ENCODE peak calls at places on chromosomes 2 and 18, in six cellular contexts. H is A549, L is K562, A is endothelial cell of umbilical vein, P is GM12878, Y is HepG2. O is an unnamed sample.

GRCh38 chr2:36889782-36890181 is 76.6 kb downstream of the STRN start:
- DNase-seq in H (peak), A (peak), L (peak), P (no peak), Y (peak), O (peak)

GRCh38 chr2:85437488-85438290 is 19.2 kb downstream of the SH2D6 start:
- DNase-seq in P (no peak), L (peak), Y (no peak), A (peak), H (peak), O (peak)

GRCh38 chr2:165144315-165144714 is 59.5 kb downstream of the SCN3A start:
- DNase-seq in A (no peak), P (no peak), L (no peak), Y (no peak), H (no peak), O (peak)

GRCh38 chr2:96259497-96259921 is 6.3 kb downstream of the TMEM127 start:
- DNase-seq in L (no peak), P (no peak), Y (peak), H (no peak), A (no peak), O (no peak)

GRCh38 chr2:170815746-170816498 is 765 bp upstream of the GAD1 start:
- DNase-seq in H (peak), L (peak), P (no peak), Y (peak), A (peak), O (peak)

GRCh38 chr2:126227250-126227649 is 428.7 kb upstream of the GYPC start:
- DNase-seq in H (no peak), A (no peak), Y (no peak), L (peak), P (no peak), O (peak)

GRCh38 chr2:101518470-101519172 is 43.7 kb upstream of the RFX8 start:
- DNase-seq in L (peak), P (no peak), H (peak), A (peak), Y (peak), O (peak)

GRCh38 chr2:66534461-66534860 is 99.5 kb downstream of the MEIS1 start:
- DNase-seq in L (no peak), A (no peak), P (no peak), Y (no peak), H (no peak), O (no peak)

GRCh38 chr2:11775384-11775783 is 29.0 kb downstream of the LPIN1 start:
- DNase-seq in P (peak), H (no peak), A (peak), L (no peak), Y (no peak), O (no peak)

GRCh38 chr18:9417081-9417841 is 58.1 kb upstream of the RALBP1 start:
- DNase-seq in A (peak), Y (no peak), H (no peak), L (no peak), P (no peak), O (no peak)

GRCh38 chr2:190535586-190535985 is 1.1 kb upstream of the NEMP2 start:
- DNase-seq in H (no peak), P (no peak), Y (no peak), A (no peak), L (no peak), O (peak)

GRCh38 chr18:61581578-61582204 is 248.5 kb downstream of the CDH20 start:
- DNase-seq in H (peak), P (no peak), Y (peak), L (peak), A (peak), O (peak)

GRCh38 chr18:50707841-50708240 is 112.0 kb downstream of the MRO start:
- DNase-seq in Y (no peak), P (no peak), A (no peak), H (no peak), L (no peak), O (no peak)

GRCh38 chr18:8788503-8789429 is 83.4 kb downstream of the MTCL1 start:
- DNase-seq in L (no peak), H (no peak), P (no peak), A (no peak), Y (no peak), O (no peak)

GRCh38 chr2:240604291-240604938 is 17.9 kb downstream of the CAPN10 start:
- DNase-seq in H (peak), Y (peak), A (peak), L (peak), P (no peak), O (peak)

GRCh38 chr2:15905986-15906491 is 34.3 kb upstream of the MYCN start:
- DNase-seq in H (no peak), P (no peak), A (no peak), Y (no peak), L (no peak), O (no peak)

GRCh38 chr2:71963295-71963694 is 184.4 kb downstream of the CYP26B1 start:
- DNase-seq in L (no peak), H (no peak), P (no peak), A (no peak), Y (no peak), O (no peak)

GRCh38 chr2:126963390-126963789 is 64.7 kb downstream of the TEX51 start:
- DNase-seq in P (no peak), L (no peak), H (no peak), Y (no peak), A (no peak), O (no peak)

GRCh38 chr2:151422917-151423439 is 13.3 kb downstream of the RIF1 start:
- DNase-seq in L (no peak), Y (no peak), H (no peak), P (no peak), A (no peak), O (no peak)

GRCh38 chr2:237012577-237013237 is 73.0 kb upstream of the COPS8 start:
- DNase-seq in P (no peak), L (no peak), Y (no peak), H (no peak), A (peak), O (no peak)

GRCh38 chr18:13381907-13382682 is 163.5 kb downstream of the LDLRAD4 start:
- DNase-seq in Y (no peak), P (no peak), A (peak), L (no peak), H (no peak), O (no peak)

GRCh38 chr2:178361588-178361987 is 89.4 kb downstream of the PRKRA start:
- DNase-seq in L (no peak), A (no peak), Y (no peak), P (no peak), H (no peak), O (no peak)

GRCh38 chr18:51135361-51135760 is 62.1 kb downstream of the MEX3C start:
- DNase-seq in L (peak), A (no peak), Y (no peak), H (no peak), P (no peak), O (no peak)

GRCh38 chr2:171404258-171404657 is 29.5 kb downstream of the METTL8 start:
- DNase-seq in Y (peak), P (no peak), H (peak), L (no peak), A (peak), O (no peak)

GRCh38 chr18:32420084-32420483 is 50.6 kb downstream of the GAREM1 start:
- DNase-seq in L (no peak), P (no peak), H (no peak), A (peak), Y (no peak), O (no peak)

GRCh38 chr2:11716689-11717321 is 29.6 kb upstream of the LPIN1 start:
- DNase-seq in H (no peak), P (no peak), L (no peak), A (no peak), Y (peak), O (no peak)

GRCh38 chr2:112065966-112066365 is 10.9 kb downstream of the TMEM87B start:
- DNase-seq in L (no peak), Y (no peak), H (no peak), P (no peak), A (peak), O (no peak)

GRCh38 chr2:85911836-85912692 is 23.3 kb upstream of the ST3GAL5 start:
- DNase-seq in L (no peak), P (no peak), H (no peak), A (no peak), Y (no peak), O (no peak)

GRCh38 chr2:181904022-181904632 is 12.6 kb downstream of the ITPRID2 start:
- DNase-seq in A (peak), H (peak), Y (peak), L (peak), P (no peak), O (peak)

GRCh38 chr2:195498176-195498575 is 158.8 kb upstream of the SLC39A10 start:
- DNase-seq in P (no peak), L (peak), Y (peak), A (peak), H (no peak), O (peak)

GRCh38 chr2:102321954-102322719 is 10.8 kb downstream of the IL1RL1 start:
- DNase-seq in L (no peak), H (no peak), A (peak), Y (no peak), P (no peak), O (no peak)

GRCh38 chr2:115654362-115654761 is 1211.9 kb downstream of the DPP10 start:
- DNase-seq in H (no peak), P (no peak), A (no peak), L (no peak), Y (no peak), O (no peak)

GRCh38 chr18:45850021-45850420 is 24.5 kb downstream of the SIGLEC15 start:
- DNase-seq in H (peak), Y (no peak), P (peak), A (no peak), L (no peak), O (no peak)

GRCh38 chr18:46660955-46661749 is 4.1 kb upstream of the LOXHD1 start:
- DNase-seq in L (no peak), P (no peak), Y (peak), A (peak), H (no peak), O (no peak)

GRCh38 chr2:48483916-48484315 is 46.0 kb upstream of the STON1 start:
- DNase-seq in A (peak), L (no peak), Y (no peak), H (no peak), P (no peak), O (no peak)

GRCh38 chr18:34598136-34598635 is 111.9 kb upstream of the DTNA start:
- DNase-seq in P (no peak), H (no peak), Y (no peak), A (peak), L (no peak), O (no peak)

GRCh38 chr2:234100686-234101085 is 50.2 kb downstream of the SPP2 start:
- DNase-seq in Y (no peak), L (no peak), P (no peak), A (no peak), H (no peak), O (no peak)

GRCh38 chr2:169765523-169765922 is 31.9 kb downstream of the KLHL23 start:
- DNase-seq in A (no peak), P (no peak), Y (peak), L (no peak), H (no peak), O (no peak)

GRCh38 chr2:17658251-17658843 is 95.3 kb downstream of the SMC6 start:
- DNase-seq in Y (no peak), L (no peak), P (peak), A (no peak), H (no peak), O (no peak)

GRCh38 chr18:46754661-46755292 is 2.1 kb downstream of the ST8SIA5 start:
- DNase-seq in A (no peak), P (no peak), L (peak), Y (peak), H (no peak), O (no peak)

DNA sequence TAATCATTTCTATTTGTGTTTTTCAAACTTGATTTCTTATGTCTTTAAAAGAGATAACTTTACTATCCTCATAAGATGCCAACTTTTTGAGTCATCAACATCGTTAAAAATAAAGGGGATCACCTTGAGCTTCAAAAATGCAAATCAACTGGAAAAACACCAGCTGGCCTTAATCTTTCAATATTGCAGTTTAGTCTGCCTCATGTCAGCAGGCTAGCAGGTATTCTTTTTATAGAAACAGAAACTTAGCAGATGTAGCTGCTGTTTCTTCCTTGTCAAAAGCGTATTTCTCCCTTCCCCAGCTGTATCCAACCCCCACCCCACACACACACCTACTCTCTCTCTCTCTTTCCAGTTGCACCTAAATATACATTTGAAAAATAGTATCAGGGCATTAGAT is 154.1 kb upstream of the ZNF804A start:
- DNase-seq in L (no peak), H (no peak), Y (no peak), P (peak), A (no peak), O (no peak)
- TF ChIP-seq MYC in L (no peak), H (no peak), Y (no peak), P (no peak), A (no peak), O (no peak)

DNA sequence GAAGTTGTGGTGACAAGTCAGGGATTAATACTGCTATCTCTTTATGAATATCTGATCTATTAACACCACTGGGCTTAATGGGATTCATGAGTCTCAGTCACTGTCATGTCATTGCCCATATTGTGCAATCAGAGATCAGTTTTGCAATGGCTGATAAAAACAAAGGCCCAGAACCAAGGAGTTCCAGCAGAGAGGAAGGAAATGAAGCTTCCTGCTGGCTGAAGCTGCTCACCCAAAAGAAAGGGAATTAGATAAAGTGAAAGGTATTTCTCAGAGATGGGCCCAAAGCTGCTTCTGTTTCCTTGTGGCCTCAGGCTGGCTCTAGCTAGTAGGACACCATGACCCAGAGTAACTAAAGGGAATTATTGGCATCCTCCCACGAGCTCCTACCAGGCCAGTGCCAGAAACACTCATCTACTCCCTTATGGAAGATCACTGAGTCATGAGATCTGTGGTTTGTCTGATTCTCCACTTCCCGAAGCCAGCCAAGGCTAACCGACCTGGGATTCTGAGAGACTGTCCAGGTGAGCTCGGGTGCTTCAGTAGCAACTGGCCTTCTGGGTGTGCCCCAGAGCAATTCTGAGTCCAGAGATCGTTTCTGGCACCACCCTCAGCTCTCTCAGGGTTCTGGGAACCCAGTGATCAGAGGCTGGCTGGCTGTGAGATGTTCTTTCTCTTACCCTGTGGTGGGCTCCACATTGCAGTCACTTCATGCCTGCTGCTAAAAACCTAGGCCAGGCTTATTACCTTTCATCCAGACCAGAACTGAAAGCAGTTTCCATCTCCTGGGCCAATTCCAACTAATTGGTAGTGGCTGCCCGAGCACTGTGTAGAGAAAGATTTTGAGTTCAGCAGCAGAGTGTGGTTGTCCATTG is 129.5 kb upstream of the PELI1 start:
- DNase-seq in L (no peak), Y (peak), H (no peak), A (peak), P (no peak), O (peak)
- TF ChIP-seq MAX in L (no peak), Y (no peak), H (no peak), A (no peak), P (no peak), O (no peak)

GRCh38 chr2:120237491-120237902 is 14.3 kb upstream of the TMEM185B start:
- DNase-seq in H (peak), P (no peak), Y (no peak), L (peak), A (peak), O (no peak)
- H3K4me3 ChIP-seq in H (no peak), P (no peak), Y (no peak), L (no peak), A (no peak), O (no peak)

GRCh38 chr18:23235860-23236259 is 100.6 kb downstream of the CABLES1 start:
- DNase-seq in Y (no peak), H (no peak), P (no peak), A (no peak), L (no peak), O (no peak)
- TF ChIP-seq MYC in Y (no peak), H (no peak), P (no peak), A (no peak), L (no peak), O (no peak)

GRCh38 chr2:30894498-30895119 is 87.4 kb upstream of the CAPN13 start:
- DNase-seq in L (no peak), H (no peak), P (no peak), A (no peak), Y (no peak), O (peak)
- TF ChIP-seq MAX in L (no peak), H (no peak), P (no peak), A (no peak), Y (no peak), O (no peak)

GRCh38 chr2:183995632-183996031 is 602.7 kb upstream of the ZNF804A start:
- DNase-seq in L (no peak), H (peak), Y (no peak), P (no peak), A (no peak), O (no peak)

GRCh38 chr2:184004289-184004944 is 593.9 kb upstream of the ZNF804A start:
- DNase-seq in H (no peak), L (no peak), P (peak), Y (no peak), A (no peak), O (no peak)

GRCh38 chr2:183996825-183997823 is 601.2 kb upstream of the ZNF804A start:
- DNase-seq in Y (no peak), L (no peak), A (no peak), H (no peak), P (no peak), O (no peak)

GRCh38 chr2:183998041-183998796 is 600.1 kb upstream of the ZNF804A start:
- DNase-seq in L (no peak), P (peak), Y (no peak), H (no peak), A (no peak), O (no peak)

DNA sequence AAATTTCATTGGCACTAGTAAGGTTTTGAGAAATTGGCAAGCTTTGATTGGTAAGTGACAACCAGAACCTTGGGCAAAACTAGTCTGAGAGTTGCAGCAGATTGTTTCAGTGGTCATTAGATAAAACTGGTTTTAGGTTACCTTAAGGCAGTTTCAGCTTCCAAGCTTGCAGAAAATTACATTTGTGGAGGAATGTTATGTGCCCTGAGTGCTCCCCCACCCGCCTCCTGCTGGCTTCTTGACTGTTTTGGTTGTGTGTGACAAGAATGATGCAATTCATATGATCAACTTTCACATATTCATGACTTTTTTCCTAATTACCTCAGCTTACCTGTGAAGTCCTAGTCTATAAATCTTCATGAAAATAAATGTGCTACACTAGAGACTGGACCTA is 599.5 kb upstream of the ZNF804A start:
- DNase-seq in P (no peak), Y (no peak), A (no peak), H (no peak), L (no peak), O (no peak)
- H3K4me3 ChIP-seq in P (no peak), Y (no peak), A (no peak), H (no peak), L (no peak), O (no peak)

DNA sequence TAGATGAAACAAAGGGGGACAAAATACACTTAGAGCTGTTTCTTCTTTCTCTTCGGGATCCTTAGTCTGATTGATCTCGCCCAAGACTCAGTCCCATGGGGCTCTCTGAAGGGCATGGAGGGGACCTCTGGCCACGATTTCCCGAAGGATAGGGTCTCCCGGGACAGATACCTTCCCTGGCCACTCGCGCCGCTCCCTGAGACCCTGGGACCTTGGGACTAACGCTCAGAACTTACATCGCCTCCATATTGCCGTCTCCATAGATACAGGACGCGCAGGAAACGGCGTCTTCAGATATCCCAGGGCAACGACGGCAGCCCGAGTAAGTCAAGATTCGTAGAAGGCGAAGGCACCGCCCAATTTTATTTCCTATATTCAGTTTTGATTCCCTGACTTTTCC is at the start of gene CFAP65:
- DNase-seq in L (peak), P (no peak), A (peak), Y (no peak), H (peak), O (no peak)
- TF ChIP-seq MYC in L (no peak), P (no peak), A (no peak), Y (no peak), H (no peak), O (no peak)

DNA sequence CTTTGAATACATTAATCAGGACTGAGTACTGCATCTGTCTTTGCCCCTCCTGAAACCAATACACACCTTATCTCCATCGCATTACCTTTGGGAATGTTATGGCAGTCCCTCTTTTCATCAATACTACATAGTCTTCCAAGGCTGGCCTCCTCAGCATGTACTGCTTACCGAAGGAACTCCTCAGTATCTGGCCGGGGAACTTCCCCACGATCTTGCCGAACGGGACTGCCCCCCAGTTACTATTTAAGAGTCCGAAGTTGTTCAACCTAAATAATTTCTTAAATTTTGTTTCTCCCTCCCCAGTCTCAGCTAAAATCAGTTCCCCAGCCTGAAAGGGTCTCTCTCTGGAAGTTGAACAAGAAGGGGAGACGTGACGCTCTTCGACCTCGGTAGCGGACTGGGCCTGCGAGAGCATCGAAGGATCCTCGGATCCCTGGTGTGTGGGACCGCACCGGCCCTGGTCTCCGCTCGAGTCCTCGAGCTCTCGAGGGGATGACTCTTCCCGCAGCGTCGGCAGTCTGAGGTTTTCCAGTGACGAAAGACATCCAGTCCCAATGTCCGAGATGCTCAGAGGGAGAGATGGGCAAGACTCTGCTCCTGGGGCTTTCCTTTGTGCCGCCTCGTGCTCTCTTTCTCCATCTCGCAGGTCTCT is 489 bp downstream of the TRMT61B start:
- DNase-seq in H (no peak), Y (no peak), L (no peak), P (no peak), A (no peak), O (no peak)
- TF ChIP-seq MAX in H (no peak), Y (no peak), L (no peak), P (no peak), A (no peak), O (no peak)